ENCODE peak calls at places on chromosome 22, in five cellular contexts. One of them, this sample, is unnamed.

GRCh38 chr22:21626735-21627469 is 2.9 kb downstream of the YDJC start:
- DNase-seq in ovary: no peak
- DNase-seq in stomach: no peak
- DNase-seq in sigmoid colon: no peak
- DNase-seq in K562: no peak
- DNase-seq in this sample: no peak

GRCh38 chr22:24437820-24438328 is 10.5 kb downstream of the ADORA2A start:
- DNase-seq in ovary: no peak
- DNase-seq in stomach: no peak
- DNase-seq in sigmoid colon: no peak
- DNase-seq in K562: no peak
- DNase-seq in this sample: no peak

GRCh38 chr22:48757581-48757980 is 1070.1 kb downstream of the BRD1 start:
- DNase-seq in ovary: peak; percentile 5
- DNase-seq in stomach: peak; percentile 14
- DNase-seq in sigmoid colon: peak; percentile 48
- DNase-seq in K562: no peak
- DNase-seq in this sample: no peak

GRCh38 chr22:48799227-48799970 is 1028.3 kb downstream of the BRD1 start:
- DNase-seq in ovary: no peak
- DNase-seq in stomach: no peak
- DNase-seq in sigmoid colon: peak; percentile 26
- DNase-seq in K562: no peak
- DNase-seq in this sample: no peak

GRCh38 chr22:47155912-47156311 is 393.5 kb downstream of the TBC1D22A start:
- DNase-seq in ovary: no peak
- DNase-seq in stomach: no peak
- DNase-seq in sigmoid colon: no peak
- DNase-seq in K562: no peak
- DNase-seq in this sample: no peak

GRCh38 chr22:29912605-29913398 is 29.8 kb downstream of the MTMR3 start:
- DNase-seq in ovary: no peak
- DNase-seq in stomach: no peak
- DNase-seq in sigmoid colon: no peak
- DNase-seq in K562: no peak
- DNase-seq in this sample: no peak

GRCh38 chr22:19913337-19913936 is 28.1 kb upstream of the COMT start:
- DNase-seq in ovary: no peak
- DNase-seq in stomach: no peak
- DNase-seq in sigmoid colon: no peak
- DNase-seq in K562: no peak
- DNase-seq in this sample: no peak

GRCh38 chr22:41603873-41604332 is 14.3 kb upstream of the PMM1 start:
- DNase-seq in ovary: no peak
- DNase-seq in stomach: no peak
- DNase-seq in sigmoid colon: no peak
- DNase-seq in K562: peak; percentile 87
- DNase-seq in this sample: no peak

GRCh38 chr22:40806711-40807110 is 12.4 kb downstream of the SLC25A17 start:
- DNase-seq in ovary: no peak
- DNase-seq in stomach: no peak
- DNase-seq in sigmoid colon: no peak
- DNase-seq in K562: no peak
- DNase-seq in this sample: no peak

GRCh38 chr22:27507935-27508504 is 293.5 kb downstream of the MN1 start:
- DNase-seq in ovary: no peak
- DNase-seq in stomach: no peak
- DNase-seq in sigmoid colon: no peak
- DNase-seq in K562: no peak
- DNase-seq in this sample: no peak

GRCh38 chr22:17874231-17874630 is 100.0 kb upstream of the BID start:
- DNase-seq in ovary: no peak
- DNase-seq in stomach: no peak
- DNase-seq in sigmoid colon: no peak
- DNase-seq in K562: no peak
- DNase-seq in this sample: no peak

GRCh38 chr22:21985214-21985613 is 2.6 kb upstream of the TOP3B start:
- DNase-seq in ovary: no peak
- DNase-seq in stomach: no peak
- DNase-seq in sigmoid colon: no peak
- DNase-seq in K562: no peak
- DNase-seq in this sample: no peak

GRCh38 chr22:40418366-40419201 is 48.2 kb downstream of the SGSM3 start:
- DNase-seq in ovary: no peak
- DNase-seq in stomach: no peak
- DNase-seq in sigmoid colon: peak; percentile 86
- DNase-seq in K562: no peak
- DNase-seq in this sample: no peak

GRCh38 chr22:19678949-19679348 is 35.4 kb upstream of the SEPTIN5 start:
- DNase-seq in ovary: no peak
- DNase-seq in stomach: no peak
- DNase-seq in sigmoid colon: no peak
- DNase-seq in K562: peak; percentile 18
- DNase-seq in this sample: no peak

GRCh38 chr22:19974935-19975706 is 33.5 kb upstream of the TXNRD2 start:
- DNase-seq in ovary: no peak
- DNase-seq in stomach: no peak
- DNase-seq in sigmoid colon: no peak
- DNase-seq in K562: peak; percentile 86
- DNase-seq in this sample: no peak

GRCh38 chr22:40628354-40629042 is 8.0 kb downstream of the MRTFA start:
- DNase-seq in ovary: no peak
- DNase-seq in stomach: no peak
- DNase-seq in sigmoid colon: no peak
- DNase-seq in K562: no peak
- DNase-seq in this sample: no peak

GRCh38 chr22:19870153-19871022 is 15.7 kb upstream of the GNB1L start:
- DNase-seq in ovary: peak; percentile 13
- DNase-seq in stomach: no peak
- DNase-seq in sigmoid colon: peak; percentile 55
- DNase-seq in K562: no peak
- DNase-seq in this sample: peak; percentile 8

GRCh38 chr22:30414525-30415047 is 11.0 kb upstream of the MTFP1 start:
- DNase-seq in ovary: no peak
- DNase-seq in stomach: no peak
- DNase-seq in sigmoid colon: no peak
- DNase-seq in K562: no peak
- DNase-seq in this sample: no peak

GRCh38 chr22:32991353-32992115 is 66.6 kb downstream of the SYN3 start:
- DNase-seq in ovary: no peak
- DNase-seq in stomach: no peak
- DNase-seq in sigmoid colon: peak; percentile 76
- DNase-seq in K562: no peak
- DNase-seq in this sample: no peak

GRCh38 chr22:22155607-22156006 is 89.0 kb upstream of the VPREB1 start:
- DNase-seq in ovary: no peak
- DNase-seq in stomach: no peak
- DNase-seq in sigmoid colon: no peak
- DNase-seq in K562: no peak
- DNase-seq in this sample: no peak

GRCh38 chr22:47052236-47053012 is 290.0 kb downstream of the TBC1D22A start:
- DNase-seq in ovary: no peak
- DNase-seq in stomach: no peak
- DNase-seq in sigmoid colon: no peak
- DNase-seq in K562: no peak
- DNase-seq in this sample: no peak

GRCh38 chr22:19965771-19966709 is 24.4 kb upstream of the TXNRD2 start:
- DNase-seq in ovary: no peak
- DNase-seq in stomach: no peak
- DNase-seq in sigmoid colon: no peak
- DNase-seq in K562: peak; percentile 89
- DNase-seq in this sample: no peak

GRCh38 chr22:41181349-41182241 is 23.5 kb upstream of the L3MBTL2 start:
- DNase-seq in ovary: peak; percentile 32
- DNase-seq in stomach: no peak
- DNase-seq in sigmoid colon: no peak
- DNase-seq in K562: no peak
- DNase-seq in this sample: no peak

GRCh38 chr22:49230194-49230577 is 597.5 kb downstream of the BRD1 start:
- DNase-seq in ovary: no peak
- DNase-seq in stomach: no peak
- DNase-seq in sigmoid colon: no peak
- DNase-seq in K562: peak; percentile 9
- DNase-seq in this sample: no peak

GRCh38 chr22:32473388-32473952 is 1.1 kb upstream of the FBXO7 start:
- DNase-seq in ovary: peak; percentile 16
- DNase-seq in stomach: no peak
- DNase-seq in sigmoid colon: no peak
- DNase-seq in K562: peak; percentile 41
- DNase-seq in this sample: peak; percentile 13

GRCh38 chr22:40421941-40422340 is 51.5 kb downstream of the SGSM3 start:
- DNase-seq in ovary: no peak
- DNase-seq in stomach: no peak
- DNase-seq in sigmoid colon: no peak
- DNase-seq in K562: no peak
- DNase-seq in this sample: no peak

GRCh38 chr22:16969508-16970327 is 38.3 kb downstream of the GAB4 start:
- DNase-seq in ovary: no peak
- DNase-seq in stomach: peak; percentile 14
- DNase-seq in sigmoid colon: no peak
- DNase-seq in K562: no peak
- DNase-seq in this sample: no peak

GRCh38 chr22:21734540-21735197 is 925 bp downstream of the YPEL1 start:
- DNase-seq in ovary: no peak
- DNase-seq in stomach: no peak
- DNase-seq in sigmoid colon: no peak
- DNase-seq in K562: no peak
- DNase-seq in this sample: no peak

GRCh38 chr22:23233084-23233501 is 52.8 kb downstream of the BCR start:
- DNase-seq in ovary: no peak
- DNase-seq in stomach: no peak
- DNase-seq in sigmoid colon: no peak
- DNase-seq in K562: peak; percentile 58
- DNase-seq in this sample: no peak

GRCh38 chr22:23230348-23231068 is 50.2 kb downstream of the BCR start:
- DNase-seq in ovary: no peak
- DNase-seq in stomach: no peak
- DNase-seq in sigmoid colon: no peak
- DNase-seq in K562: peak; percentile 52
- DNase-seq in this sample: no peak

GRCh38 chr22:23233746-23234408 is 53.6 kb downstream of the BCR start:
- DNase-seq in ovary: no peak
- DNase-seq in stomach: no peak
- DNase-seq in sigmoid colon: no peak
- DNase-seq in K562: peak; percentile 56
- DNase-seq in this sample: no peak

GRCh38 chr22:23231471-23232093 is 51.3 kb downstream of the BCR start:
- DNase-seq in ovary: no peak
- DNase-seq in stomach: no peak
- DNase-seq in sigmoid colon: no peak
- DNase-seq in K562: peak; percentile 50
- DNase-seq in this sample: no peak

DNA sequence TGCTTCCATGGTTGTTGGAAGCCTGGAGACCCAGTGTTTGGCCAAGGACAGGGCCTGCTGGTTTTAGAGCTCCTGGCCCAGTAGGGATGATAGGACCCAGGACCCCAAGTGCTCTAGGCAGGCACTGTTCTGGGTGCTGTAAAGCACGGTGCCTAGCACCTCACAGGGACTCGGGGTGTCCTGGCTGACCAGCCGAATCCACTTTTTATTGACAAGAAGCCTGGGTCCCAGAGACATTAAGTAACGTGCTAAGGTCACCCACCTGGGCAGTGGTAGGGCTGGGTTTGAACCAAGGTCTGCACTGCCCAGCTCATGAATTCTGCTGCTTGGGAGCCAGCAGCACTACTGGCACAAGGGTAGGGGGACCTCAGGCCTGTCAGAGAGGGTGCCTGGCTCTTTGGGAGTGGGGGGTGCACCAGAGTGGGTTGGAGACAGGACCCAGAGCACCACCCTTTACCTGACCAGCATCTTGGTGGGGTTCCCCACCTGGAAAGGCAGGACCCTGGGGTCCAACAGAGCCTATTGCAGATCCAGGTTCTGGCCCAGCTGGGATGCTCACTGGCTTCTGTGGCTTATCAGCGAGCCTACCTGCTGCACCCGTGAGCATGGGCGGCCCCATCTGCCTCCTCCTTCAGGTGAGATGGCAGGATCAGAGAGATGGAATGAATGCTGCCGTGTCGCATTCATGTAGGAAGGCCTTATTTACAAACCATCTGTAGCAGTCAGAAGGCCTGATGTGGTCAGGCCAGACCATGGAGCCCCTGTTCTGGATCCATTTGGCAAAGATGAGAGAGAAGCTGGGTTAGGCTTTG is 52.0 kb downstream of the BCR start:
- DNase-seq in ovary: no peak
- DNase-seq in stomach: no peak
- DNase-seq in sigmoid colon: no peak
- DNase-seq in K562: peak; percentile 53
- DNase-seq in this sample: no peak
- H3K4me1 ChIP-seq in ovary: peaks cover 2% of the 10 kb centered on the region
- H3K4me1 ChIP-seq in stomach: peaks cover 43% of the 10 kb centered on the region
- H3K4me1 ChIP-seq in sigmoid colon: peaks cover 49% of the 10 kb centered on the region
- H3K4me1 ChIP-seq in K562: no peaks in the 10 kb centered on the region
- H3K4me1 ChIP-seq in this sample: peaks cover 34% of the 10 kb centered on the region

GRCh38 chr22:36816338-36816634 is 549 bp downstream of the PVALB start:
- DNase-seq in ovary: no peak
- DNase-seq in stomach: no peak
- DNase-seq in sigmoid colon: no peak
- DNase-seq in K562: no peak
- DNase-seq in this sample: no peak
- H3K27me3 ChIP-seq in ovary: no peaks in the 10 kb centered on the region
- H3K27me3 ChIP-seq in stomach: peaks cover 61% of the 10 kb centered on the region
- H3K27me3 ChIP-seq in sigmoid colon: peaks cover 65% of the 10 kb centered on the region
- H3K27me3 ChIP-seq in K562: peaks cover 5% of the 10 kb centered on the region
- H3K27me3 ChIP-seq in this sample: peaks cover 88% of the 10 kb centered on the region

GRCh38 chr22:45688606-45689080 is 17.0 kb downstream of the ATXN10 start:
- DNase-seq in ovary: no peak
- DNase-seq in stomach: no peak
- DNase-seq in sigmoid colon: no peak
- DNase-seq in K562: no peak
- DNase-seq in this sample: no peak
- TF ChIP-seq EP300 in ovary: no peak
- TF ChIP-seq EP300 in stomach: no peak
- TF ChIP-seq EP300 in sigmoid colon: no peak
- TF ChIP-seq EP300 in K562: no peak
- TF ChIP-seq EP300 in this sample: no peak

DNA sequence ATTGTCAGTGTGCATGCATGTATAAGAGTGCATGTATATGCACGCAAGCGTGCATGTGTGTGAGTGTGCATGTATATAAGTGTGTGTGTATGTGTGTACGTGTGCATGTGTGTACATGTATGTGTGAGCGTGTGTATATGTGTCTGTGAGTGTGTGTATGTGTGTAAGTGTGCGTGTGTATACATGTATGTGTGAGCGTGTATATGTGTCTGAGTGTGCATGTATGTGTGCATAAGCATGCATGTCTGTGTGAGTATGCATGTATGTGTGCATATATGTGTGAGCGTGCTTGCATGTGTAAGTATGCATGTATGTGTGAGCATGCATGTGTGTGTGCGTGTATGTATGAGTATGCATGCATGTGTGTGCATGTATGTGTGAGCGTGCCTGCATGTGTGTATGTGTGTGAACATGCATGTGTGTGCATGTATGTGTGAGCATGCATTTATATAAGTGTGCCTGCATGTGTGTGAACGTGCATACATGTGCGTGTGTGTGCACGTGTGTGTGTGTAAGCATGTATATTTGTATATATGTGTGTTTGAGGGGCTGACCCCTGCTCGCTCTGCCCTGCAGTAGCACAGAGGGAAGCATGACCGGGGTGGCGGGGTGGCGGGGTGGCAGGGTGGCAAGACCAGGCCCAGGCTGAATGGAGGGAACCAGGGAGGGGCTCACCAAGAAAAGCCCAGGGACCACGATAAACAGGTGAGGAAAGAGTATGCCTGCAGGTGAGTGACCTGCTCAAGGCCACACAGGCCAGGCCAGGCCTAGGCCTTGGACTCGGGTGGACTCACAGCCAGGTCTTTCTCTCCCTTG is 26.3 kb downstream of the CYTH4 start:
- DNase-seq in ovary: no peak
- DNase-seq in stomach: no peak
- DNase-seq in sigmoid colon: no peak
- DNase-seq in K562: no peak
- DNase-seq in this sample: no peak
- H3K4me1 ChIP-seq in ovary: peaks cover 3% of the 10 kb centered on the region
- H3K4me1 ChIP-seq in stomach: peaks cover 34% of the 10 kb centered on the region
- H3K4me1 ChIP-seq in sigmoid colon: peaks cover 20% of the 10 kb centered on the region
- H3K4me1 ChIP-seq in K562: peaks cover 66% of the 10 kb centered on the region
- H3K4me1 ChIP-seq in this sample: no peaks in the 10 kb centered on the region

This sample was measured in tibial nerve.